ENCODE peak calls at places on chromosomes 4 and X, in four cellular contexts. T is GM12878, X is HepG2, V is K562. B is an unnamed sample.

GRCh38 chr4:1691737-1692373 is 7.7 kb upstream of the FAM53A start:
- DNase-seq in T (no peak), X (no peak), V (no peak), B (no peak)

GRCh38 chr4:77852892-77853495 is 9.6 kb upstream of the MRPL1 start:
- DNase-seq in T (peak), X (no peak), V (no peak), B (no peak)

GRCh38 chrX:101530944-101531343 is 19.4 kb upstream of the ARMCX1 start:
- DNase-seq in T (no peak), X (no peak), V (no peak), B (no peak)

GRCh38 chr4:185580699-185581098 is 45.4 kb upstream of the PDLIM3 start:
- DNase-seq in T (no peak), X (no peak), V (no peak), B (no peak)

GRCh38 chr4:7226464-7226863 is 34.1 kb downstream of the SORCS2 start:
- DNase-seq in T (no peak), X (no peak), V (no peak), B (peak)

GRCh38 chr4:102449751-102450352 is 51.3 kb upstream of the NFKB1 start:
- DNase-seq in T (peak), X (peak), V (peak), B (peak)

GRCh38 chrX:120549483-120550452 is 11.0 kb downstream of the CUL4B start:
- DNase-seq in T (no peak), X (peak), V (peak), B (no peak)

GRCh38 chr4:121789960-121790829 is 10.9 kb upstream of the EXOSC9 start:
- DNase-seq in T (no peak), X (no peak), V (peak), B (no peak)

GRCh38 chr4:135838889-135839288 is 1637.3 kb upstream of the PABPC4L start:
- DNase-seq in T (no peak), X (no peak), V (no peak), B (no peak)

GRCh38 chr4:6727081-6727942 is 11.3 kb downstream of the BLOC1S4 start:
- DNase-seq in T (no peak), X (no peak), V (no peak), B (no peak)

GRCh38 chr4:105057370-105058096 is 89.1 kb upstream of the TET2 start:
- DNase-seq in T (peak), X (no peak), V (no peak), B (no peak)

GRCh38 chr4:102524691-102525090 is 23.5 kb downstream of the NFKB1 start:
- DNase-seq in T (no peak), X (no peak), V (no peak), B (no peak)

GRCh38 chrX:134537179-134537945 is 77.4 kb downstream of the HPRT1 start:
- DNase-seq in T (no peak), X (peak), V (peak), B (no peak)

GRCh38 chr4:102633100-102633499 is 127.7 kb downstream of the MANBA start:
- DNase-seq in T (no peak), X (no peak), V (no peak), B (no peak)

GRCh38 chrX:139930923-139931645 is 1.8 kb downstream of the ATP11C start:
- DNase-seq in T (no peak), X (peak), V (peak), B (peak)

GRCh38 chr4:6179362-6179761 is 21.0 kb downstream of the JAKMIP1 start:
- DNase-seq in T (no peak), X (no peak), V (no peak), B (no peak)

GRCh38 chr4:160364217-160364616 is 1261.3 kb downstream of the RAPGEF2 start:
- DNase-seq in T (no peak), X (no peak), V (no peak), B (no peak)

GRCh38 chr4:87430038-87430437 is 7.7 kb downstream of the NUDT9 start:
- DNase-seq in T (no peak), X (no peak), V (no peak), B (no peak)

GRCh38 chrX:84340981-84341380 is 153.0 kb upstream of the RPS6KA6 start:
- DNase-seq in T (no peak), X (no peak), V (no peak), B (no peak)

GRCh38 chrX:112849010-112849409 is 8.4 kb upstream of the AMOT start:
- DNase-seq in T (no peak), X (no peak), V (no peak), B (peak)

GRCh38 chr4:54333657-54334056 is 104.6 kb downstream of the PDGFRA start:
- DNase-seq in T (no peak), X (no peak), V (no peak), B (no peak)

GRCh38 chr4:189036906-189037305 is 897.7 kb downstream of the TRIML1 start:
- DNase-seq in T (no peak), X (no peak), V (no peak), B (no peak)

GRCh38 chr4:19381068-19381467 is 870.6 kb upstream of the SLIT2 start:
- DNase-seq in T (no peak), X (no peak), V (no peak), B (no peak)

GRCh38 chrX:19760345-19760744 is 127.1 kb downstream of the SH3KBP1 start:
- DNase-seq in T (no peak), X (no peak), V (no peak), B (peak)

GRCh38 chr4:95541889-95542607 is 6.7 kb downstream of the UNC5C start:
- DNase-seq in T (peak), X (no peak), V (no peak), B (no peak)

GRCh38 chr4:90979551-90979950 is 852.4 kb downstream of the CCSER1 start:
- DNase-seq in T (no peak), X (no peak), V (no peak), B (no peak)

GRCh38 chr4:23122666-23123400 is 430.1 kb downstream of the GBA3 start:
- DNase-seq in T (no peak), X (no peak), V (no peak), B (no peak)

GRCh38 chr4:170089274-170089742 is 448 bp downstream of the AADAT start:
- DNase-seq in T (no peak), X (peak), V (no peak), B (peak)

GRCh38 chr4:140995058-140995457 is 138.2 kb downstream of the RNF150 start:
- DNase-seq in T (no peak), X (no peak), V (no peak), B (no peak)

GRCh38 chr4:103292373-103292772 is 94.2 kb upstream of the CENPE start:
- DNase-seq in T (no peak), X (no peak), V (no peak), B (no peak)

GRCh38 chr4:54050214-54050904 is 14.0 kb downstream of the CHIC2 start:
- DNase-seq in T (no peak), X (no peak), V (no peak), B (no peak)

DNA sequence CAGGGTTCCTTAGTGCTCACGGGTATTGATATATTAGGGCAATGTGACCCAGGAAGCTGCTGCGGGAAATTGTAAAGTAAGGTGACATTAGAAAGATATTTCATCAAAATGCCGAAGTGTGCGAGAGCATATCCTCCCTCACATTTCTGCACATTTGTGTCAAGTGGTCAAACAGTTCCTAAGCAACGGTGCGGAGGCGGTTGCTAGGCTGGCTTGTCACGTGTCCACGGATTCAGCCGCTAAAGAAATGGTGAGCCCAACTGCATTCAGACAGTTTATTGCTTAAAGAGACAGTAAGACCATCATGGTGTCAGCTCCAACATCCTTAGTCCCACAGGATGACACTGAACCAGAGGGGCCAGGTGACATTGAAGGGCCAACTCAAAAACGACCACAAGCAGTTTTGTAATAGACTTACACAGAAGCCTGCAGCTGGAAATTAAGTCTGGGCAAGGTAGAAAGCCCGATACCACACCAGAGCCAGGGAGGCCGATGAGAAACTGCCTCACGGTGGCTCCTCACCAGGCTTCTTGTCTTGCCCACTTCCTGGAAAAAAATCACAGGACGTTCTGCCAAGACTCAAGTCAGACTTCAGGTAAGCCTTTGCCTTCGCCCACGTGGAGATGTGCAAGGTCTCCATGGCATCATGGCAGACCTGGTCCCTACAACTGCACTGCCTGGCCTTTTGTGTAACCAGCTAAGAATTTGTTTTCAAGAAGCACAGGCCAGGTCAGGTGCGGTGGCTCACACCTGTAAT is 50.4 kb downstream of the USP11 start:
- DNase-seq in T (no peak), X (peak), V (peak), B (peak)
- TF ChIP-seq NFIC in T (no peak), X (no peak), V (no peak), B (no peak)

GRCh38 chr4:3472411-3473141 is 9.5 kb downstream of the DOK7 start:
- DNase-seq in T (no peak), X (no peak), V (no peak), B (no peak)
- TF ChIP-seq USF2 in T (no peak), X (no peak), V (no peak), B (no peak)

GRCh38 chr4:3299122-3299521 is 6.3 kb downstream of the RGS12 start:
- DNase-seq in T (no peak), X (no peak), V (no peak), B (no peak)
- TF ChIP-seq GABPA in T (no peak), X (no peak), V (no peak), B (no peak)

GRCh38 chrX:150568320-150569154 is at the start of gene MTM1:
- DNase-seq in T (peak), X (peak), V (peak), B (peak)
- TF ChIP-seq NFIC in T (no peak), X (no peak), V (peak), B (no peak)

DNA sequence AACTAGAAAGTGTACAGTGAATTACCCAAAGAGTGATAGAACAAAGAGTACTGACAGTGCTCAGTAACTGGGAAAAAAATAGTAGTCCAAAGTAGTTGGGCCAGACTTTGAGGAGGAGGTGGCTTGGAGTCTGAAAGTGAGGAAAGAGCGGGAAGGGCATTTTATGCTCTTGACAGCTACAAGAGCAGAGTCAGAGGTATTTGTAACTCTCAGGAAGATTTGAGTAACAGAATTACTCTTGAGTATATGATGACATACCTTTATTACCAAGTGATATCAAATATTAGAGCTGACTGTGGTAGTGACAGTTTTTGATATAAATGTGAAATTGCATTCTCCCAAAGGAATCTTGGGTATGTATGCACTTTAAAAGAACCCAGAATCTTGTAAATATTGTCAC is 2.2 kb downstream of the SLAIN2 start:
- DNase-seq in T (no peak), X (no peak), V (peak), B (no peak)
- TF ChIP-seq USF2 in T (no peak), X (no peak), V (no peak), B (no peak)

GRCh38 chr4:150150545-150151156 is 72.4 kb downstream of the DCLK2 start:
- DNase-seq in T (no peak), X (no peak), V (no peak), B (no peak)
- TF ChIP-seq GABPA in T (no peak), X (no peak), V (no peak), B (no peak)

GRCh38 chr4:39303871-39304270 is 62.3 kb downstream of the RFC1 start:
- DNase-seq in T (no peak), X (no peak), V (no peak), B (no peak)
- TF ChIP-seq NFIC in T (no peak), X (no peak), V (no peak), B (no peak)

B was measured in SK-N-SH.